ENCODE peak calls at places on chromosomes 1 and 21, in four cellular contexts. W is transverse colon, L is fibroblast of lung, M is aorta. V is an unnamed sample. For H3K4me1, the result is how much of the 10 kb centered on the place peaks cover.

GRCh38 chr21:32336711-32337110 is 38.1 kb downstream of the MRAP start:
- DNase-seq in W (no peak), L (no peak), M (no peak), V (no peak)

GRCh38 chr1:200359610-200360163 is 50.1 kb downstream of the ZNF281 start:
- DNase-seq in W (no peak), L (peak), M (no peak), V (no peak)

GRCh38 chr1:6489799-6490180 is 1.7 kb downstream of the PLEKHG5 start:
- DNase-seq in W (peak), L (peak), M (peak), V (peak)

GRCh38 chr1:51669191-51669590 is 52.3 kb downstream of the OSBPL9 start:
- DNase-seq in W (no peak), L (no peak), M (no peak), V (no peak)

GRCh38 chr21:44734026-44734745 is 22.8 kb upstream of the TSPEAR start:
- DNase-seq in W (no peak), L (no peak), M (no peak), V (no peak)

GRCh38 chr1:220356981-220357850 is 85.0 kb upstream of the RAB3GAP2 start:
- DNase-seq in W (no peak), L (no peak), M (no peak), V (no peak)

GRCh38 chr1:214233856-214234634 is 46.9 kb upstream of the SMYD2 start:
- DNase-seq in W (no peak), L (no peak), M (no peak), V (no peak)

GRCh38 chr1:144101397-144102050 is 129.7 kb upstream of the FAM72C start:
- DNase-seq in W (peak), L (no peak), M (peak), V (peak)

GRCh38 chr1:235500971-235501540 is 3.2 kb downstream of the B3GALNT2 start:
- DNase-seq in W (no peak), L (no peak), M (no peak), V (no peak)

GRCh38 chr21:46457801-46458314 is 833 bp upstream of the DIP2A start:
- DNase-seq in W (peak), L (peak), M (peak), V (peak)

GRCh38 chr1:161763522-161764098 is 2.5 kb upstream of the ATF6 start:
- DNase-seq in W (no peak), L (no peak), M (no peak), V (no peak)

GRCh38 chr1:110185181-110185580 is 24.9 kb upstream of the KCNC4 start:
- DNase-seq in W (no peak), L (no peak), M (no peak), V (no peak)

GRCh38 chr1:206658264-206658980 is 23.1 kb downstream of the DYRK3 start:
- DNase-seq in W (peak), L (no peak), M (peak), V (peak)

GRCh38 chr1:85134583-85135455 is 66.0 kb downstream of the SYDE2 start:
- DNase-seq in W (peak), L (peak), M (no peak), V (no peak)

GRCh38 chr1:169387383-169387782 is 19.4 kb downstream of the BLZF1 start:
- DNase-seq in W (no peak), L (no peak), M (no peak), V (no peak)

GRCh38 chr21:46196733-46197132 is 12.5 kb upstream of the SPATC1L start:
- DNase-seq in W (no peak), L (no peak), M (peak), V (no peak)

GRCh38 chr1:31027693-31028526 is 37.6 kb downstream of the PUM1 start:
- DNase-seq in W (no peak), L (no peak), M (no peak), V (no peak)

GRCh38 chr1:213269829-213270228 is 218.8 kb downstream of the RPS6KC1 start:
- DNase-seq in W (no peak), L (peak), M (no peak), V (no peak)

GRCh38 chr1:157626099-157626498 is 28.2 kb upstream of the FCRL4 start:
- DNase-seq in W (peak), L (no peak), M (no peak), V (no peak)

GRCh38 chr1:35656148-35656862 is 15.0 kb upstream of the PSMB2 start:
- DNase-seq in W (no peak), L (peak), M (no peak), V (no peak)

GRCh38 chr1:93702102-93702827 is 20.6 kb upstream of the BCAR3 start:
- DNase-seq in W (no peak), L (peak), M (no peak), V (no peak)

GRCh38 chr1:109821221-109821669 is 57.5 kb upstream of the EPS8L3 start:
- DNase-seq in W (peak), L (peak), M (peak), V (peak)

GRCh38 chr21:36783612-36784383 is 84.9 kb downstream of the SIM2 start:
- DNase-seq in W (no peak), L (no peak), M (no peak), V (no peak)

GRCh38 chr1:53659436-53659835 is 79.5 kb downstream of the GLIS1 start:
- DNase-seq in W (no peak), L (no peak), M (peak), V (no peak)

GRCh38 chr21:31630062-31630711 is 29.3 kb upstream of the SOD1 start:
- DNase-seq in W (no peak), L (peak), M (peak), V (peak)

GRCh38 chr1:8259498-8260290 is 58.2 kb upstream of the SLC45A1 start:
- DNase-seq in W (peak), L (peak), M (no peak), V (peak)

GRCh38 chr1:171226757-171227370 is 21.4 kb upstream of the FMO1 start:
- DNase-seq in W (peak), L (peak), M (peak), V (no peak)

GRCh38 chr1:171221665-171222591 is 26.4 kb upstream of the FMO1 start:
- DNase-seq in W (no peak), L (peak), M (no peak), V (no peak)

GRCh38 chr1:171220551-171221175 is 27.6 kb upstream of the FMO1 start:
- DNase-seq in W (no peak), L (peak), M (no peak), V (no peak)

GRCh38 chr1:171219751-171220385 is 28.4 kb upstream of the FMO1 start:
- DNase-seq in W (no peak), L (peak), M (no peak), V (no peak)

GRCh38 chr1:171222961-171223360 is 25.3 kb upstream of the FMO1 start:
- DNase-seq in W (no peak), L (peak), M (no peak), V (no peak)
- H3K4me3 ChIP-seq in W (no peak), L (no peak), M (no peak), V (no peak)

GRCh38 chr21:42722153-42722552 is 68.7 kb downstream of the PDE9A start:
- DNase-seq in W (no peak), L (no peak), M (no peak), V (no peak)

GRCh38 chr21:42724226-42724920 is 71.0 kb downstream of the PDE9A start:
- DNase-seq in W (peak), L (peak), M (no peak), V (no peak)

GRCh38 chr21:42725416-42725930 is 72.1 kb downstream of the PDE9A start:
- DNase-seq in W (no peak), L (no peak), M (no peak), V (no peak)

GRCh38 chr21:42721341-42721824 is 68.0 kb downstream of the PDE9A start:
- DNase-seq in W (peak), L (peak), M (no peak), V (no peak)

GRCh38 chr21:42722808-42723470 is 69.5 kb downstream of the PDE9A start:
- DNase-seq in W (no peak), L (no peak), M (no peak), V (no peak)
- H3K27ac ChIP-seq in W (peak), L (no peak), M (no peak), V (no peak)

DNA sequence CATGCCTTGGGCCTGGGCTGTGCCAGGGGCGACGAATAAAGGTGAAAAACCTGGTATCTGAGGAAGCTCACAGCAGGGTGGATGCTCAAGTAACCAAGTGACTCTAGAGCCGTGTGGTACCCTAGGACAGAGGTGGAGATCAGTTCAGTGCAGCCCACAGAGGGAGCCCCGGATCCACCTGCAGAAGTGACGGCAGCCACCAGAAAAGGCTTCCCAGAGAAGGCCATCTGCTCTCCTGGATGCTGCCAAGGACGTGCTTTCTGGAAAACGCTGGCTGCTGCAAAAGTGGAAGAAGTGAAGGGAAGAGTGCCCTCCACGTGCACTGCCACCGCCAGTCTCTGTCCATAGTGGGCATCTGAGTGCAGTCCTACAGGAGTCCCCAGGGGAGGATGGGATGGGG is 27.7 kb downstream of the TMCO4 start:
- DNase-seq in W (no peak), L (no peak), M (no peak), V (no peak)
- H3K4me1 ChIP-seq in W (under half), L (under half), M (under half), V (under half)

GRCh38 chr1:87111659-87112339 is 197.4 kb downstream of the HS2ST1 start:
- DNase-seq in W (no peak), L (no peak), M (no peak), V (no peak)
- H3K4me3 ChIP-seq in W (no peak), L (no peak), M (no peak), V (no peak)

GRCh38 chr1:19070891-19071621 is 114.6 kb upstream of the IFFO2 start:
- DNase-seq in W (no peak), L (no peak), M (no peak), V (no peak)
- H3K27ac ChIP-seq in W (no peak), L (no peak), M (no peak), V (no peak)

DNA sequence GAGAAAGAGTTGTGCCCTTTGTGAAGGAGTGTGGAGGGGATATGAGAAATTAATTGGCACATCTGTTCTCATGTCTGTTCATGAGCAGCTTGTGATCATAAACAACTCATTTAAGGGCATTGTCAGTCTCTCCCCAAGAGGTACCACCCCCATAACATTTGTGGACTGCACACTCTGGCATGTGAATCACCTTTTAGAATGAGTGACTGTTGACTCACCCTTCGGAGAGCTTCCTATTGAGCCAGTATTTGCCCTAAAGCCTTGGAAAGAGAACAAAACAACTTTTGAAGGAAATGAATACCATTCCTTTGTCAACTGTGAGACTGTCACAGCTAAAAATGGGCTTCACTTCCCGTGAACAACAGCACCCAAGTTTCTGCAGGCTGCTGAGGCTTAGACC is 27.5 kb upstream of the MYSM1 start:
- DNase-seq in W (no peak), L (peak), M (no peak), V (no peak)
- H3K4me1 ChIP-seq in W (under half), L (under half), M (under half), V (under half)

DNA sequence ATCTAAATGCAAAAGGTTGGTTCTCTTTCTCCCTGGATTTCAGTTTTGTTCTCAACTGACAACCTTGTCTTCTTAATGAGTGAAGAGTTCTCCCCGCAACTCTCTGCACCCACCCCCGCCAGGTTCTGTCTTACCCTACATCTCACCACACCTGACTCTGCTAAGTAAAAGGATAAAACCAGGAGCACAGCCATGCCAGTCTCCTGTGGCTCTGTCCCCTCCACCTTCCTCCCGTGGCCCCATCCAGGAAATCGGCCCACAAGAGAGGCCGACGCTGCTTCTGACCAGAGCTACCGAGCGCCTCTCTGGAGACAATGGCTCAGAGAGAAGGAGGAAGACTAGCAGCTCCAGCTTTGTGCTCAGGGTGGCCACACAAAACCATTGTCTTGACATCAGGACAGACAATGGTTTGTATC is 72.3 kb downstream of the PLEKHA6 start:
- DNase-seq in W (no peak), L (no peak), M (no peak), V (no peak)
- H3K4me3 ChIP-seq in W (no peak), L (no peak), M (no peak), V (peak)

V was measured in pancreas.